ENCODE peak calls at places on chromosome 10, in five cellular contexts. One of them, this sample, is unnamed.

GRCh38 chr10:33240931-33241330 is 93.5 kb downstream of the NRP1 start:
- DNase-seq in upper lobe of left lung: no peak
- DNase-seq in nephron progenitor cell: no peak
- DNase-seq in tibial nerve: no peak
- DNase-seq in GM10248: no peak
- DNase-seq in this sample: no peak

GRCh38 chr10:102230264-102230860 is 4.3 kb downstream of the ELOVL3 start:
- DNase-seq in tibial nerve: no peak
- DNase-seq in GM10248: peak
- DNase-seq in nephron progenitor cell: peak
- DNase-seq in upper lobe of left lung: peak
- DNase-seq in this sample: no peak

GRCh38 chr10:42973870-42974692 is 102.8 kb upstream of the RET start:
- DNase-seq in tibial nerve: no peak
- DNase-seq in nephron progenitor cell: no peak
- DNase-seq in upper lobe of left lung: peak
- DNase-seq in GM10248: no peak
- DNase-seq in this sample: peak

GRCh38 chr10:52997007-52997406 is 224.4 kb upstream of the MBL2 start:
- DNase-seq in nephron progenitor cell: no peak
- DNase-seq in GM10248: no peak
- DNase-seq in upper lobe of left lung: no peak
- DNase-seq in tibial nerve: no peak
- DNase-seq in this sample: no peak

GRCh38 chr10:50991496-50992355 is 82.6 kb upstream of the PRKG1 start:
- DNase-seq in tibial nerve: no peak
- DNase-seq in upper lobe of left lung: peak
- DNase-seq in nephron progenitor cell: peak
- DNase-seq in GM10248: no peak
- DNase-seq in this sample: no peak

GRCh38 chr10:9311702-9312499 is 1257.4 kb downstream of the GATA3 start:
- DNase-seq in upper lobe of left lung: no peak
- DNase-seq in tibial nerve: no peak
- DNase-seq in GM10248: no peak
- DNase-seq in nephron progenitor cell: no peak
- DNase-seq in this sample: no peak

GRCh38 chr10:3225589-3225988 is 53.0 kb upstream of the PITRM1 start:
- DNase-seq in upper lobe of left lung: no peak
- DNase-seq in tibial nerve: no peak
- DNase-seq in nephron progenitor cell: no peak
- DNase-seq in GM10248: no peak
- DNase-seq in this sample: no peak

GRCh38 chr10:21638681-21639080 is 104.6 kb downstream of the MLLT10 start:
- DNase-seq in nephron progenitor cell: no peak
- DNase-seq in GM10248: no peak
- DNase-seq in upper lobe of left lung: no peak
- DNase-seq in tibial nerve: no peak
- DNase-seq in this sample: no peak

GRCh38 chr10:24723386-24723787 is 300 bp downstream of the ARHGAP21 start:
- DNase-seq in upper lobe of left lung: no peak
- DNase-seq in tibial nerve: no peak
- DNase-seq in GM10248: peak
- DNase-seq in nephron progenitor cell: peak
- DNase-seq in this sample: no peak

GRCh38 chr10:75357500-75357899 is 44.1 kb downstream of the ZNF503 start:
- DNase-seq in tibial nerve: no peak
- DNase-seq in upper lobe of left lung: no peak
- DNase-seq in GM10248: no peak
- DNase-seq in nephron progenitor cell: no peak
- DNase-seq in this sample: no peak

GRCh38 chr10:58143944-58144343 is 123.8 kb downstream of the IPMK start:
- DNase-seq in tibial nerve: no peak
- DNase-seq in GM10248: no peak
- DNase-seq in nephron progenitor cell: no peak
- DNase-seq in upper lobe of left lung: no peak
- DNase-seq in this sample: no peak

GRCh38 chr10:68955786-68956532 is at the start of gene DDX21:
- DNase-seq in tibial nerve: peak
- DNase-seq in upper lobe of left lung: peak
- DNase-seq in nephron progenitor cell: peak
- DNase-seq in GM10248: peak
- DNase-seq in this sample: peak

GRCh38 chr10:56319386-56319785 is 41.7 kb downstream of the ZWINT start:
- DNase-seq in tibial nerve: no peak
- DNase-seq in upper lobe of left lung: no peak
- DNase-seq in nephron progenitor cell: no peak
- DNase-seq in GM10248: peak
- DNase-seq in this sample: no peak

GRCh38 chr10:5497948-5498730 is 1.2 kb downstream of the CALML5 start:
- DNase-seq in upper lobe of left lung: no peak
- DNase-seq in nephron progenitor cell: no peak
- DNase-seq in GM10248: no peak
- DNase-seq in tibial nerve: no peak
- DNase-seq in this sample: no peak

GRCh38 chr10:18044976-18045720 is 93.4 kb downstream of the SLC39A12 start:
- DNase-seq in tibial nerve: no peak
- DNase-seq in nephron progenitor cell: no peak
- DNase-seq in upper lobe of left lung: no peak
- DNase-seq in GM10248: no peak
- DNase-seq in this sample: no peak

GRCh38 chr10:22702348-22702747 is 12.0 kb downstream of the PIP4K2A start:
- DNase-seq in upper lobe of left lung: no peak
- DNase-seq in GM10248: no peak
- DNase-seq in nephron progenitor cell: no peak
- DNase-seq in tibial nerve: no peak
- DNase-seq in this sample: no peak

GRCh38 chr10:58967551-58968418 is 208.7 kb upstream of the PHYHIPL start:
- DNase-seq in upper lobe of left lung: no peak
- DNase-seq in tibial nerve: no peak
- DNase-seq in nephron progenitor cell: peak
- DNase-seq in GM10248: peak
- DNase-seq in this sample: peak

GRCh38 chr10:71342850-71343773 is 24.1 kb downstream of the SLC29A3 start:
- DNase-seq in upper lobe of left lung: peak
- DNase-seq in GM10248: no peak
- DNase-seq in tibial nerve: peak
- DNase-seq in nephron progenitor cell: no peak
- DNase-seq in this sample: no peak

GRCh38 chr10:36573246-36573645 is 552.2 kb upstream of the ANKRD30A start:
- DNase-seq in GM10248: no peak
- DNase-seq in upper lobe of left lung: no peak
- DNase-seq in nephron progenitor cell: no peak
- DNase-seq in tibial nerve: no peak
- DNase-seq in this sample: no peak

GRCh38 chr10:132463333-132464255 is 66.6 kb downstream of the PWWP2B start:
- DNase-seq in nephron progenitor cell: peak
- DNase-seq in tibial nerve: no peak
- DNase-seq in GM10248: no peak
- DNase-seq in upper lobe of left lung: no peak
- DNase-seq in this sample: no peak
- TF ChIP-seq CTCF in nephron progenitor cell: no peak
- TF ChIP-seq CTCF in tibial nerve: peak
- TF ChIP-seq CTCF in GM10248: peak
- TF ChIP-seq CTCF in upper lobe of left lung: no peak
- TF ChIP-seq CTCF in this sample: no peak

GRCh38 chr10:114403545-114404161 is 649 bp downstream of the AFAP1L2 start:
- DNase-seq in tibial nerve: no peak
- DNase-seq in nephron progenitor cell: peak
- DNase-seq in GM10248: peak
- DNase-seq in upper lobe of left lung: no peak
- DNase-seq in this sample: no peak
- TF ChIP-seq CTCF in tibial nerve: peak
- TF ChIP-seq CTCF in nephron progenitor cell: no peak
- TF ChIP-seq CTCF in GM10248: peak
- TF ChIP-seq CTCF in upper lobe of left lung: no peak
- TF ChIP-seq CTCF in this sample: no peak

GRCh38 chr10:113080621-113081229 is 130.7 kb downstream of the TCF7L2 start:
- DNase-seq in upper lobe of left lung: no peak
- DNase-seq in tibial nerve: no peak
- DNase-seq in GM10248: no peak
- DNase-seq in nephron progenitor cell: no peak
- DNase-seq in this sample: no peak
- TF ChIP-seq CTCF in upper lobe of left lung: no peak
- TF ChIP-seq CTCF in tibial nerve: no peak
- TF ChIP-seq CTCF in GM10248: no peak
- TF ChIP-seq CTCF in nephron progenitor cell: no peak
- TF ChIP-seq CTCF in this sample: no peak

GRCh38 chr10:26269754-26270153 is 53.2 kb downstream of the GAD2 start:
- DNase-seq in GM10248: peak
- DNase-seq in tibial nerve: no peak
- DNase-seq in upper lobe of left lung: no peak
- DNase-seq in nephron progenitor cell: peak
- DNase-seq in this sample: no peak
- TF ChIP-seq CTCF in GM10248: peak
- TF ChIP-seq CTCF in tibial nerve: no peak
- TF ChIP-seq CTCF in upper lobe of left lung: peak
- TF ChIP-seq CTCF in nephron progenitor cell: peak
- TF ChIP-seq CTCF in this sample: peak

This sample was measured in dorsolateral prefrontal cortex.